ENCODE peak calls at places on chromosomes 16 and 17, in eight cellular contexts. D is A172; B is C1 segment of cervical spinal cord; Z is stimulated activated CD8-positive, alpha-beta memory T cell treated with anti-CD3 and anti-CD28 coated beads, Interleukin-4, amount 100 ng/mL, for 48 hours; V is omental fat pad; M is DMS53; R is hippocampal formation; W is fibroblast of the aortic adventitia. C is an unnamed sample.

GRCh38 chr17:17902877-17903276 is 66.1 kb upstream of the SREBF1 start:
- DNase-seq in D (no peak), B (no peak), Z (no peak), V (no peak), M (no peak), R (no peak), W (no peak), C (no peak)

GRCh38 chr17:75850928-75851692 is 4.0 kb downstream of the WBP2 start:
- DNase-seq in D (no peak), B (peak), Z (no peak), V (no peak), M (no peak), R (peak), W (no peak), C (no peak)

GRCh38 chr17:49168706-49169105 is 36.1 kb downstream of the B4GALNT2 start:
- DNase-seq in D (no peak), B (no peak), Z (no peak), V (no peak), M (no peak), R (no peak), W (no peak), C (no peak)

GRCh38 chr17:28901866-28902818 is 737 bp downstream of the DHRS13 start:
- DNase-seq in D (no peak), B (no peak), Z (peak), V (peak), M (peak), R (no peak), W (no peak), C (peak)

GRCh38 chr17:11240041-11240801 is 792 bp upstream of the SHISA6 start:
- DNase-seq in D (no peak), B (peak), Z (no peak), V (no peak), M (no peak), R (peak), W (no peak), C (no peak)

GRCh38 chr17:76911299-76912007 is 43.2 kb downstream of the MGAT5B start:
- DNase-seq in D (peak), B (no peak), Z (no peak), V (no peak), M (no peak), R (no peak), W (no peak), C (no peak)

GRCh38 chr17:63775420-63775819 is 1.4 kb downstream of the DDX42 start:
- DNase-seq in D (no peak), B (no peak), Z (no peak), V (no peak), M (no peak), R (no peak), W (peak), C (no peak)

GRCh38 chr16:64339052-64339770 is 782.7 kb downstream of the CDH11 start:
- DNase-seq in D (peak), B (no peak), Z (no peak), V (no peak), M (no peak), R (no peak), W (peak), C (no peak)

GRCh38 chr16:30991052-30991451 is 6.0 kb downstream of the HSD3B7 start:
- DNase-seq in D (no peak), B (no peak), Z (no peak), V (no peak), M (no peak), R (no peak), W (no peak), C (no peak)

GRCh38 chr16:1183235-1183907 is 30.5 kb downstream of the CACNA1H start:
- DNase-seq in D (peak), B (no peak), Z (no peak), V (peak), M (peak), R (no peak), W (peak), C (peak)

GRCh38 chr17:44219126-44219635 is 294 bp downstream of the UBTF start:
- DNase-seq in D (no peak), B (peak), Z (peak), V (no peak), M (peak), R (peak), W (peak), C (peak)

GRCh38 chr16:52976539-52977167 is 76.0 kb downstream of the CHD9NB start:
- DNase-seq in D (peak), B (no peak), Z (no peak), V (no peak), M (peak), R (no peak), W (peak), C (peak)

GRCh38 chr16:4679156-4679853 is 14.1 kb upstream of the NUDT16L1 start:
- DNase-seq in D (no peak), B (no peak), Z (no peak), V (no peak), M (no peak), R (no peak), W (no peak), C (no peak)

GRCh38 chr17:81656835-81657234 is 493 bp upstream of the PDE6G start:
- DNase-seq in D (no peak), B (no peak), Z (no peak), V (no peak), M (no peak), R (no peak), W (no peak), C (no peak)

GRCh38 chr17:55722742-55723487 is at the start of gene TMEM100:
- DNase-seq in D (peak), B (no peak), Z (no peak), V (no peak), M (no peak), R (no peak), W (peak), C (peak)

GRCh38 chr16:11155284-11155806 is 100.7 kb downstream of the SOCS1 start:
- DNase-seq in D (peak), B (no peak), Z (peak), V (no peak), M (no peak), R (no peak), W (peak), C (peak)

GRCh38 chr16:61862756-61863155 is 173.5 kb downstream of the CDH8 start:
- DNase-seq in D (no peak), B (no peak), Z (no peak), V (no peak), M (no peak), R (peak), W (no peak), C (no peak)

GRCh38 chr17:31392002-31392855 is 754 bp downstream of the RAB11FIP4 start:
- DNase-seq in D (no peak), B (peak), Z (peak), V (no peak), M (peak), R (no peak), W (no peak), C (no peak)

GRCh38 chr16:55569025-55569424 is 2.5 kb downstream of the CAPNS2 start:
- DNase-seq in D (no peak), B (no peak), Z (no peak), V (no peak), M (no peak), R (no peak), W (peak), C (no peak)

GRCh38 chr17:76585649-76586593 is at the start of gene ST6GALNAC2:
- DNase-seq in D (peak), B (peak), Z (peak), V (no peak), M (peak), R (no peak), W (no peak), C (peak)

GRCh38 chr16:20311548-20311947 is 15.8 kb downstream of the GP2 start:
- DNase-seq in D (no peak), B (no peak), Z (no peak), V (no peak), M (no peak), R (no peak), W (no peak), C (no peak)

GRCh38 chr16:86577314-86577971 is 906 bp upstream of the FOXL1 start:
- DNase-seq in D (no peak), B (no peak), Z (no peak), V (no peak), M (no peak), R (no peak), W (no peak), C (no peak)

GRCh38 chr16:86685071-86685470 is 106.7 kb downstream of the FOXL1 start:
- DNase-seq in D (peak), B (no peak), Z (no peak), V (no peak), M (no peak), R (no peak), W (no peak), C (no peak)

GRCh38 chr16:67862623-67863583 is 9.9 kb upstream of the EDC4 start:
- DNase-seq in D (peak), B (no peak), Z (no peak), V (no peak), M (no peak), R (no peak), W (peak), C (no peak)

GRCh38 chr17:61786088-61786487 is 77.2 kb downstream of the BRIP1 start:
- DNase-seq in D (no peak), B (no peak), Z (no peak), V (no peak), M (no peak), R (no peak), W (no peak), C (no peak)

GRCh38 chr16:65306313-65306712 is 184.4 kb upstream of the CDH11 start:
- DNase-seq in D (no peak), B (no peak), Z (no peak), V (no peak), M (no peak), R (no peak), W (no peak), C (no peak)

GRCh38 chr16:35186045-35186759 is 1726.8 kb downstream of the TP53TG3F start:
- DNase-seq in D (no peak), B (no peak), Z (no peak), V (no peak), M (no peak), R (no peak), W (no peak), C (no peak)

GRCh38 chr16:66845791-66846221 is 1.6 kb downstream of the CA7 start:
- DNase-seq in D (peak), B (no peak), Z (no peak), V (no peak), M (no peak), R (peak), W (no peak), C (no peak)

GRCh38 chr17:43416998-43417891 is 18.5 kb downstream of the ARL4D start:
- DNase-seq in D (peak), B (no peak), Z (no peak), V (no peak), M (no peak), R (peak), W (peak), C (no peak)

GRCh38 chr17:10752696-10753095 is 22.9 kb upstream of the TMEM220 start:
- DNase-seq in D (no peak), B (no peak), Z (no peak), V (no peak), M (no peak), R (no peak), W (no peak), C (peak)

GRCh38 chr17:80781851-80782277 is 209.8 kb upstream of the CHMP6 start:
- DNase-seq in D (no peak), B (no peak), Z (no peak), V (no peak), M (no peak), R (no peak), W (no peak), C (peak)

GRCh38 chr16:22255335-22255734 is 41.9 kb upstream of the POLR3E start:
- DNase-seq in D (no peak), B (no peak), Z (no peak), V (no peak), M (no peak), R (no peak), W (no peak), C (peak)

GRCh38 chr17:68821860-68822693 is 133.1 kb downstream of the ABCA8 start:
- DNase-seq in D (peak), B (no peak), Z (no peak), V (no peak), M (peak), R (no peak), W (peak), C (no peak)

GRCh38 chr17:39098474-39099090 is 52.9 kb downstream of the PLXDC1 start:
- DNase-seq in D (no peak), B (peak), Z (no peak), V (no peak), M (no peak), R (no peak), W (no peak), C (no peak)

GRCh38 chr16:4257646-4258556 is 14.9 kb downstream of the TFAP4 start:
- DNase-seq in D (no peak), B (no peak), Z (no peak), V (no peak), M (no peak), R (no peak), W (no peak), C (no peak)

GRCh38 chr17:2485970-2486369 is 25.7 kb downstream of the METTL16 start:
- DNase-seq in D (no peak), B (no peak), Z (no peak), V (no peak), M (no peak), R (no peak), W (no peak), C (no peak)

GRCh38 chr17:51617876-51618455 is 357.6 kb downstream of the UTP18 start:
- DNase-seq in D (no peak), B (peak), Z (no peak), V (no peak), M (no peak), R (peak), W (no peak), C (no peak)

GRCh38 chr17:7282752-7283321 is 1.3 kb downstream of the SLC2A4 start:
- DNase-seq in D (no peak), B (no peak), Z (no peak), V (no peak), M (peak), R (no peak), W (no peak), C (peak)